ENCODE peak calls at places on chromosomes 2 and 18, in eight cellular contexts. D is body of pancreas, Y is cardiac muscle cell, P is heart left ventricle, G is heart right ventricle, R is IMR-90, E is A549, U is tibial artery. J is an unnamed sample.

GRCh38 chr18:57561728-57562423 is 24.6 kb downstream of the FECH start:
- DNase-seq in E (peak), U (no peak), P (no peak), G (no peak), Y (peak), R (peak), D (peak), J (no peak)

GRCh38 chr2:131394147-131394931 is 30.4 kb upstream of the RAB6D start:
- DNase-seq in P (no peak), U (no peak), D (no peak), G (peak), Y (peak), R (no peak), E (no peak), J (no peak)

GRCh38 chr18:67359868-67360838 is 156.4 kb downstream of the DSEL start:
- DNase-seq in P (peak), Y (no peak), D (peak), E (peak), G (no peak), R (peak), U (peak), J (no peak)

GRCh38 chr2:239936838-239937581 is 88.1 kb downstream of the NDUFA10 start:
- DNase-seq in P (peak), E (no peak), D (no peak), U (peak), R (no peak), Y (no peak), G (no peak), J (no peak)

GRCh38 chr2:200189964-200190363 is 116.5 kb upstream of the SPATS2L start:
- DNase-seq in G (no peak), Y (no peak), E (no peak), P (no peak), R (no peak), D (no peak), U (no peak), J (no peak)

GRCh38 chr2:24824071-24824588 is 30.9 kb downstream of the CENPO start:
- DNase-seq in Y (no peak), P (no peak), E (no peak), R (no peak), U (no peak), G (no peak), D (no peak), J (no peak)

GRCh38 chr2:151638188-151638933 is 95.9 kb downstream of the NEB start:
- DNase-seq in D (no peak), U (no peak), R (no peak), E (no peak), Y (no peak), P (no peak), G (no peak), J (no peak)

GRCh38 chr18:3058328-3059191 is 45.6 kb upstream of the LPIN2 start:
- DNase-seq in U (no peak), R (no peak), P (no peak), D (no peak), G (no peak), Y (no peak), E (no peak), J (no peak)

GRCh38 chr18:6837904-6838303 is 108.4 kb downstream of the ARHGAP28 start:
- DNase-seq in Y (no peak), E (no peak), G (no peak), R (no peak), P (no peak), D (no peak), U (no peak), J (no peak)

GRCh38 chr2:46376586-46377286 is 79.5 kb downstream of the EPAS1 start:
- DNase-seq in R (no peak), Y (no peak), D (no peak), U (no peak), E (no peak), G (no peak), P (no peak), J (no peak)

GRCh38 chr2:30588891-30589495 is 141.9 kb downstream of the LCLAT1 start:
- DNase-seq in U (no peak), P (no peak), G (no peak), Y (no peak), E (no peak), R (peak), D (no peak), J (no peak)

GRCh38 chr18:54734059-54734458 is 94.2 kb upstream of the RAB27B start:
- DNase-seq in E (peak), D (no peak), Y (no peak), G (no peak), R (peak), P (no peak), U (no peak), J (no peak)

GRCh38 chr2:2847131-2847740 is 516.2 kb upstream of the MYT1L start:
- DNase-seq in D (peak), E (no peak), U (no peak), P (peak), G (peak), R (no peak), Y (no peak), J (no peak)

GRCh38 chr18:77092104-77093066 is 40.2 kb downstream of the MBP start:
- DNase-seq in Y (no peak), E (no peak), D (no peak), P (no peak), U (no peak), G (no peak), R (no peak), J (no peak)

GRCh38 chr18:75041586-75041985 is 167.4 kb downstream of the PTGR3 start:
- DNase-seq in Y (no peak), U (no peak), G (no peak), R (peak), E (peak), P (no peak), D (no peak), J (no peak)

GRCh38 chr2:42963452-42964068 is 171.2 kb upstream of the HAAO start:
- DNase-seq in R (no peak), E (no peak), U (no peak), G (no peak), Y (no peak), D (no peak), P (no peak), J (no peak)

GRCh38 chr2:42964444-42965081 is 172.2 kb upstream of the HAAO start:
- DNase-seq in D (peak), G (peak), P (peak), Y (peak), U (peak), R (peak), E (no peak), J (peak)

GRCh38 chr2:42967959-42968674 is 175.7 kb upstream of the HAAO start:
- DNase-seq in G (peak), Y (no peak), D (no peak), P (peak), R (peak), U (peak), E (no peak), J (no peak)

GRCh38 chr2:42965196-42965595 is 172.8 kb upstream of the HAAO start:
- DNase-seq in Y (no peak), E (no peak), D (no peak), G (no peak), R (no peak), U (no peak), P (no peak), J (no peak)

DNA sequence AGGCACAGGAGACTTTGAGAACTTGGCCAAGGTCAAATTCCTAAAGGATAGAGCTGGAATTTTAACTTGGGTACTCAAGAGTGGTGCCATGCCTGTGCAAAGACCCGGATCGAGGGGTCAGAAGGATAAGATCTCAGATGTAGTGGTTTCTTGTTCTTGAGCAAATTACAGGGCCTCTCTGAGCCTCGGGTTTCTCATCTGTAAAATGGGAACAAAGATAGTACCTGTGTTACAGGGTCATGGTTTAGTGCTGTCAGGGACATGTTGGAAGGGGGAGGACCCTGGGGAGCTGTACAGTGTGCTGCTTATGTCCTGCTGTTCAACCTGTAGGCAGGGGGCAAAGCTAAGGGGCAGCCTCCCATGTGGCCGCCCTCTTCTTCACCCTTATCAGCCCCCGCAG is 173.5 kb upstream of the HAAO start:
- DNase-seq in D (no peak), E (no peak), U (no peak), P (no peak), G (no peak), R (no peak), Y (no peak), J (no peak)
- H3K27ac ChIP-seq in D (no peak), E (no peak), U (peak), P (no peak), G (no peak), R (no peak), Y (no peak), J (no peak)

DNA sequence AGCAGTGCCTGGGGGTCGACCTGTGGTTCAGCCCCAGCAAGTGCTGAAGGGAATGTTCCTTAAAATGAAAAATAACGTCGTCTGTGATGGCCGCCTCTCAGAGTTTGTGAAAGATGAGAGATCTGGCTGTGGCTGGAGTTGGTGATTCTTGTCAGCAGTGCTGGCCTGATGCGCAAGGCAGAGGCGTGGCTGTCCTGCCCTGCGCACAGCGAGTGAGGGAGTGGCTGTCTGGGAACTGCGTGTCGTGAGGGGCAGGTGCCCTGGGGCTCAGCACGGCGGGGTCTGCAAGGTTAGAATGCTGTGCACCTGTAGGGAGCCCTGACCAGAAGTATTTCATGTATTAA is 8.8 kb downstream of the NFATC1 start:
- DNase-seq in G (no peak), U (no peak), Y (no peak), E (no peak), D (no peak), R (no peak), P (no peak), J (no peak)
- H3K4me3 ChIP-seq in G (no peak), U (no peak), Y (no peak), E (no peak), D (no peak), R (no peak), P (no peak), J (no peak)

GRCh38 chr2:171529914-171530313 is 7.6 kb downstream of the CYBRD1 start:
- DNase-seq in Y (no peak), G (no peak), E (peak), R (no peak), U (no peak), D (no peak), P (no peak), J (no peak)
- TF ChIP-seq CTCF in Y (peak), G (peak), E (peak), R (peak), U (peak), D (peak), P (peak), J (no peak)

GRCh38 chr2:238729261-238729935 is 118.5 kb upstream of the TWIST2 start:
- DNase-seq in R (no peak), U (no peak), Y (no peak), P (no peak), D (no peak), G (no peak), E (no peak), J (peak)
- H3K27ac ChIP-seq in R (peak), U (peak), Y (no peak), P (peak), D (no peak), G (peak), E (no peak), J (no peak)

DNA sequence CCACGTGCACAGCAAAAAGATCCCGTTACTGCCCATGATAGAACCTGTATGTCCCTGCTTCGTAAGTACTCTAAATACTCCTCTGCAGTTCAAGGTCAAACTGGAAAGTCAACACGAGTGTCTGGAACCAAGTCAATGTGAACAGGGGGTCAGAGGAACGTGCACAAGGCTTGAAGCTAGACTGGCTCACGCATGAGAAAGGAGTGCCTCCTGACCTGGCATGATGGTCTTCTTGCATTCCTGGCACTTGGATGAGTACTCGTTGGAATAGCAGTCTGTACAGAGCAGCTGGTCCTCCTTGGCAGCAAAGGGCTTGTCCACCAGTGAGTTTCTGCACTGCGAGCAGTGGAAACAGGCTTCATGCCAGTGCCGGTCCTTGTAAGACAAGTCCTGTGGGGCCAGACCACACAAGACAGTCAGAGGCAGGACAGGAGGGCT is 25.5 kb downstream of the FHL2 start:
- DNase-seq in E (no peak), U (peak), Y (no peak), D (no peak), G (peak), R (peak), P (peak), J (no peak)
- H3K4me3 ChIP-seq in E (no peak), U (no peak), Y (no peak), D (no peak), G (no peak), R (no peak), P (no peak), J (no peak)

DNA sequence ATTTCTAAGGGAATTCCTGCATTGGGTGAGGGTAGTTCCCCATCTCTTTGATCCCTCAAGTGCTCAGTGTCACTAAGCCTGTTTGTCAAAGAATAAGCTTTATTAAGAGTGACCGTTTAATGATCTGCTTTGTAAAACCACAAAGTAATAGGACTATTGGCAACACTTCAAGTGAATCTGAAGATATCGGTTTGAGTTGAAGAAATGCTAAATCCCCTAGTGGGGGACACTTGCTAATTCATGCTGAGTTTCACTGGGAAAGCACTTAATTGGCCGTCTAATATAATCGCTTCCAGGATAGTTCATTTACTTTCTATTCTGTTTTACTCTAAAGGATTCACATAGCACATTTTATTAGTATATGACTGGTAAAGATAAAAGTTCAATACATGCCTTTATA is 54.4 kb downstream of the DTNA start:
- DNase-seq in G (no peak), P (no peak), U (no peak), E (no peak), D (no peak), R (no peak), Y (no peak), J (no peak)
- TF ChIP-seq CTCF in G (no peak), P (no peak), U (no peak), E (no peak), D (no peak), R (no peak), Y (no peak), J (no peak)

DNA sequence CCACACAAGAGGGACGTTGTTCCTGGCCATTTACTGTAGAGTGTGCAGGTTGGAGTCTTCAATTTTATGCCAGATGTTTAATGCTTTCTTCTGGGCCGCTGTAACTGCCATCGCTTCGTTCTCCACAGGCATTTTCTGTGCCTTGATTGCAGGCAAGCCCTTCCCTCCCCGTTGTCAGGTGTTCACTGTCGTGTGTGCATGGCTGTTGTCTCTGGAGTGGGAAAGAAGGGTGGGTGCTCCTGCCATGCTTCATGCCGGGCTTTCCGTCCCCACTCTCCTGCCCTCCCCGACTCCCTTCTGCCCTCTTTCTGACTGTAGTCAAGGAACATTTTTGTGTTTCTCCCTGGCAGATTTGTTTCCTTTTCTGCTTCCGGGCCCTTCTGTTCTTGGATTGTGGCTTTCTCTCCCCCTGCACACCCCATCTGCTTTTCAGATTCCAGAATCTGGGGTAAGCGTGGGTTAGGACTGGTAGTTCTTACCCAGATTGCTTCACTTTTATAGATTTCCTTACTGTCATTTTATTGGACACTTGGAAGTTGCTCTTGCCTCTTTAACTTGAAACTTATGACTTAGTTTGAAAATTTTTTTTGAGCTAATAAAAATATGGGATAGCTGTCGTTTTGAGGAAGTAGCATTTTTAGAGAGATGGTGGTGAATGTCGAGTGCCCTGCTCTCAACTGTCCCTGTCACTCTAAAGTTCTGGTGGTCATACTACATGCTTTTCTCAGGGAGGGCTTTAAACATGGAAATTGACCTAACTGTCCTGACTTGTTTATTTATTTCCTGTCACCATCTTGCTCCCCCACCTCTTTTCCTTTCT is 15.8 kb downstream of the CEP192 start:
- DNase-seq in E (no peak), U (no peak), D (no peak), P (no peak), Y (no peak), G (no peak), R (no peak), J (no peak)
- H3K27ac ChIP-seq in E (no peak), U (no peak), D (no peak), P (no peak), Y (no peak), G (no peak), R (no peak), J (no peak)